ENCODE peak calls at places on chromosomes 16 and 17, in eight cellular contexts. M, P, N, T, F, Z, R and H are unnamed samples.
A peak's percentile ranks its signal among the peaks of the same experiment; 100 is the strongest.

GRCh38 chr16:15739940-15740339 is 89.9 kb downstream of the NDE1 start:
- DNase-seq in M (no peak), P (no peak), N (no peak), T (no peak), F (peak; percentile 45), Z (no peak), R (no peak), H (no peak)

GRCh38 chr17:4450710-4451316 is 17.1 kb downstream of the SPNS3 start:
- DNase-seq in M (no peak), P (no peak), N (no peak), T (no peak), F (no peak), Z (no peak), R (no peak), H (no peak)

GRCh38 chr16:9235837-9236236 is 144.4 kb downstream of the HAPSTR1 start:
- DNase-seq in M (no peak), P (no peak), N (no peak), T (no peak), F (no peak), Z (no peak), R (no peak), H (no peak)

GRCh38 chr17:47981462-47981861 is 10.5 kb downstream of the CDK5RAP3 start:
- DNase-seq in M (no peak), P (peak; percentile 22), N (no peak), T (no peak), F (no peak), Z (no peak), R (no peak), H (no peak)

GRCh38 chr17:52938623-52939230 is 780.2 kb upstream of the CA10 start:
- DNase-seq in M (no peak), P (no peak), N (no peak), T (no peak), F (no peak), Z (no peak), R (no peak), H (no peak)

GRCh38 chr17:28555022-28555421 is 2.6 kb upstream of the UNC119 start:
- DNase-seq in M (no peak), P (no peak), N (no peak), T (no peak), F (no peak), Z (no peak), R (no peak), H (no peak)

GRCh38 chr16:24478401-24478800 is 61.0 kb upstream of the RBBP6 start:
- DNase-seq in M (no peak), P (no peak), N (no peak), T (no peak), F (no peak), Z (no peak), R (peak; percentile 31), H (no peak)

GRCh38 chr17:71180801-71181385 is 939.9 kb upstream of the SOX9 start:
- DNase-seq in M (peak; percentile 18), P (peak; percentile 75), N (peak; percentile 52), T (peak; percentile 72), F (no peak), Z (no peak), R (no peak), H (peak; percentile 63)

GRCh38 chr17:35892091-35892637 is 12.0 kb upstream of the CCL5 start:
- DNase-seq in M (no peak), P (no peak), N (peak; percentile 12), T (no peak), F (no peak), Z (no peak), R (no peak), H (peak; percentile 56)

GRCh38 chr17:6457688-6458190 is 13.5 kb downstream of the PIMREG start:
- DNase-seq in M (no peak), P (peak; percentile 71), N (no peak), T (no peak), F (no peak), Z (no peak), R (no peak), H (no peak)

GRCh38 chr17:64261422-64262124 is 1.5 kb downstream of the TEX2 start:
- DNase-seq in M (no peak), P (no peak), N (no peak), T (no peak), F (no peak), Z (no peak), R (no peak), H (no peak)

GRCh38 chr16:60151987-60152386 is 1417.9 kb upstream of the GOT2 start:
- DNase-seq in M (no peak), P (no peak), N (no peak), T (no peak), F (no peak), Z (no peak), R (no peak), H (no peak)

GRCh38 chr16:70576431-70577255 is 53.0 kb downstream of the SF3B3 start:
- DNase-seq in M (peak; percentile 80), P (peak; percentile 33), N (peak; percentile 86), T (no peak), F (no peak), Z (no peak), R (peak; percentile 71), H (peak; percentile 83)

GRCh38 chr17:7587420-7587786 is 2.5 kb downstream of the SOX15 start:
- DNase-seq in M (peak; percentile 88), P (no peak), N (peak; percentile 98), T (no peak), F (peak; percentile 18), Z (no peak), R (no peak), H (peak; percentile 68)

GRCh38 chr17:27824745-27825144 is 24.4 kb upstream of the NOS2 start:
- DNase-seq in M (no peak), P (no peak), N (no peak), T (no peak), F (no peak), Z (no peak), R (no peak), H (no peak)

GRCh38 chr16:84375773-84376172 is 7.4 kb downstream of the ATP2C2 start:
- DNase-seq in M (no peak), P (no peak), N (no peak), T (no peak), F (no peak), Z (no peak), R (no peak), H (no peak)

GRCh38 chr16:75218256-75219076 is at the start of gene CTRB1:
- DNase-seq in M (no peak), P (no peak), N (no peak), T (peak; percentile 97), F (no peak), Z (no peak), R (no peak), H (no peak)

GRCh38 chr16:57112403-57113041 is 20.1 kb downstream of the CPNE2 start:
- DNase-seq in M (no peak), P (no peak), N (no peak), T (no peak), F (no peak), Z (no peak), R (no peak), H (no peak)

GRCh38 chr16:27264151-27264550 is 4.4 kb downstream of the NSMCE1 start:
- DNase-seq in M (no peak), P (no peak), N (peak; percentile 88), T (no peak), F (no peak), Z (no peak), R (no peak), H (peak; percentile 86)

GRCh38 chr17:82212331-82213250 is at the start of gene CCDC57:
- DNase-seq in M (no peak), P (peak; percentile 83), N (peak; percentile 68), T (peak; percentile 85), F (peak; percentile 78), Z (peak; percentile 85), R (peak; percentile 94), H (peak; percentile 82)

GRCh38 chr17:20278805-20279204 is 188.5 kb downstream of the LGALS9B start:
- DNase-seq in M (no peak), P (no peak), N (no peak), T (no peak), F (no peak), Z (no peak), R (no peak), H (no peak)

DNA sequence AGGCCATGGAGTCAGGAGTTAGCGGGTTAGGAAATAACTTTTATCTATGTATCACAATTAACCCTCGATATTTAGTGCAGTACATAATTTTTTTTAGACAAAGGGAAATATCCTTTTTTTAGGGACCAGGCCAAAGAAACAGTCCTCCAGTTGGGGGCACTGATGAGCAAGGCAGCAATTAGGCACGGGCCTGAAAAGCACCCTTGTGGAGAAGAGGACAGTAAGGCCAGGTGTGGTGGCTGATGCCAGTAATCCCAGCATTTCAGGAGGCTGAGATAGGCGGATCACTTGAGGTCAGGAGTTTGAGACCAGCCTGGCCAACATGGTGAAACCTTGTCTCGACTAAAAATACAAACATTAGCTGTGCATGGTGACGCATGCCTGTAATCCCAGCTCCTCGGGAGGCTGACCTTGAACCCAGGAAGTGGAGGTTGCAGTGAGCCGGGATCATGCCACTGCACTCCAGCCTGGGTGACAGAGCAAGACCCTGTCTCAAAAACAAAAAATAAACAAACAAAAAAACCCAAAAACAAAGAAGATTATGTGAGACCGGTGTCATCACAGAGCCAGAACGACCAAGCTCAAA is 158.3 kb upstream of the NOL11 start:
- DNase-seq in M (no peak), P (no peak), N (no peak), T (no peak), F (no peak), Z (no peak), R (peak; percentile 18), H (peak; percentile 3)
- TF ChIP-seq CTCF in M (no peak), P (no peak), N (no peak), T (peak; percentile 27), F (no peak), Z (peak; percentile 41), R (no peak), H (peak; percentile 28)

DNA sequence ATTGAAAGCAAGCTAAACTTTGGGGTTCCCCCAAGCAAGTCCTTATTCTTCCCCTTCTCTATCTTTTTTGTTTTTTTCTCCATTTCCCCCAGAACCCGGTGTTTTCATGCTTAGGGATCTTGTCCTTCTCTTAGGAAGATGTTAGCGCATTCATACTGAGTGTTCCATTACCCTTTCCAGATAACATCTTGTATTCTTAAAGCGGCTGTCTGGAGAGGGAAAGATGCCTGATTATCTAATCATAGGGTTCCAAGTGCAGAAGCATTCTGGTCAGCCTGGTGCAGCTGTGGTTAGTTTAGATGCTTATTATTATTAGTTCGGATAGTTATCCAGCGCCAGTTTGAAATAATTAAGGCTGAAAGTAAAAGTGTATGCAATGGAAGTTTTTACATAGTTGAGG is 2.0 kb downstream of the TOM1L1 start:
- DNase-seq in M (no peak), P (no peak), N (no peak), T (no peak), F (no peak), Z (no peak), R (no peak), H (no peak)
- H3K4me3 ChIP-seq in M (no peak overlapping the region), P (no peak overlapping the region), N (no peak overlapping the region), T (no peak overlapping the region), F (no peak overlapping the region), Z (no peak overlapping the region), R (no peak overlapping the region), H (no peak overlapping the region)

GRCh38 chr17:75855310-75856061 is at the start of gene WBP2:
- DNase-seq in M (peak; percentile 99), P (peak; percentile 98), N (peak; percentile 100), T (peak; percentile 100), F (peak; percentile 99), Z (peak; percentile 94), R (peak; percentile 100), H (peak; percentile 100)
- TF ChIP-seq CTCF in M (peak; percentile 21), P (peak; percentile 45), N (peak; percentile 27), T (peak; percentile 47), F (no peak), Z (peak; percentile 63), R (no peak), H (no peak)

DNA sequence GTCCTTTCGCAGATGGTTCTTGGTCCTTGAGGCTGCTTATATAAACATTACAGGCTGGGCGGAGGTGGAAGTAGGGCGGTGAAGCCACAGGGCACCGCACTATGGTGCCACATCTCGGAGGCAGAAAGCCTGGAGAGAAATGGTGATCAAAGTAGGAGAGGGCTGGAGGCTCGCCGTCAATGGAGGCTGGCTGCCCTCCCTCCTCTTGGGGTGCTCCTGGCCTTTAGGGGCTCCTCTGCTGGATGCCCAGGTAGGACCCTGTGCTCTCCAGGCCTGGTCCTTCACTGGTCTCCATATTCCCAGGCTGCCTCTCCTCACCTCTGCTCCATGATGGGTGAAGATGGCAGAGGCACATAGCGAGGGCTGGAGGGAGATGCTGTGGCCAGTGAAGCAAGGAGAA is 2.1 kb upstream of the TLCD2 start:
- DNase-seq in M (no peak), P (no peak), N (no peak), T (no peak), F (no peak), Z (no peak), R (no peak), H (no peak)
- H3K4me3 ChIP-seq in M (peak overlapping the region; percentile 98), P (no peak overlapping the region), N (no peak overlapping the region), T (no peak overlapping the region), F (no peak overlapping the region), Z (no peak overlapping the region), R (no peak overlapping the region), H (no peak overlapping the region)